ENCODE peak calls at places on chromosomes 2 and 18, in five cellular contexts. P is fibroblast of mammary gland, E is AG10803, A is foreskin fibroblast, R is HFF-Myc. I is an unnamed sample.

GRCh38 chr2:79985145-79985544 is 319.4 kb downstream of the LRRTM1 start:
- DNase-seq in R (no peak), A (no peak), P (no peak), E (no peak), I (no peak)

GRCh38 chr18:47283476-47283875 is 32.0 kb upstream of the SKOR2 start:
- DNase-seq in R (peak), A (peak), P (peak), E (peak), I (peak)

GRCh38 chr2:75450068-75450467 is 110.7 kb downstream of the EVA1A start:
- DNase-seq in P (no peak), A (no peak), E (no peak), R (no peak), I (no peak)

GRCh38 chr2:120556908-120557307 is 178.8 kb upstream of the GLI2 start:
- DNase-seq in A (no peak), E (no peak), P (no peak), R (no peak), I (no peak)

GRCh38 chr2:230225486-230225885 is at the start of gene SP140:
- DNase-seq in P (no peak), E (no peak), A (no peak), R (no peak), I (no peak)

GRCh38 chr2:172103471-172104292 is 982 bp upstream of the DLX2 start:
- DNase-seq in P (peak), R (no peak), E (peak), A (peak), I (peak)

GRCh38 chr18:33128581-33128980 is 311.9 kb downstream of the CCDC178 start:
- DNase-seq in R (no peak), A (peak), P (no peak), E (no peak), I (peak)

GRCh38 chr2:30425326-30425725 is 21.7 kb upstream of the LCLAT1 start:
- DNase-seq in P (peak), E (peak), A (peak), R (no peak), I (peak)

GRCh38 chr2:134232461-134232860 is 21.4 kb upstream of the MGAT5 start:
- DNase-seq in P (no peak), A (no peak), R (no peak), E (no peak), I (no peak)

GRCh38 chr2:168210898-168211570 is 36.4 kb downstream of the STK39 start:
- DNase-seq in E (peak), A (peak), R (peak), P (peak), I (peak)

GRCh38 chr18:76491801-76492668 is 3.0 kb downstream of the ZNF516 start:
- DNase-seq in R (no peak), P (peak), A (peak), E (no peak), I (peak)

GRCh38 chr2:10185046-10185445 is 62.5 kb downstream of the RRM2 start:
- DNase-seq in A (peak), R (no peak), E (peak), P (no peak), I (peak)

GRCh38 chr2:47073217-47073616 is 81.9 kb downstream of the STPG4 start:
- DNase-seq in P (no peak), E (no peak), R (no peak), A (no peak), I (no peak)

GRCh38 chr2:181058378-181059269 is 78.2 kb downstream of the UBE2E3 start:
- DNase-seq in E (peak), P (peak), R (no peak), A (peak), I (peak)

GRCh38 chr2:42128731-42129486 is 40.2 kb upstream of the EML4 start:
- DNase-seq in A (peak), P (peak), R (peak), E (peak), I (peak)

GRCh38 chr2:96251721-96252292 is 14.0 kb downstream of the TMEM127 start:
- DNase-seq in R (peak), P (peak), A (peak), E (peak), I (peak)

GRCh38 chr18:67969458-67969857 is 452.9 kb upstream of the DSEL start:
- DNase-seq in P (no peak), A (no peak), E (no peak), R (no peak), I (no peak)

GRCh38 chr18:24677011-24677410 is 216.6 kb downstream of the HRH4 start:
- DNase-seq in R (no peak), A (peak), P (peak), E (peak), I (no peak)

GRCh38 chr2:18966131-18966530 is 376.8 kb upstream of the NT5C1B start:
- DNase-seq in A (peak), R (peak), P (peak), E (peak), I (no peak)

GRCh38 chr2:23658466-23658942 is 268.4 kb downstream of the ATAD2B start:
- DNase-seq in A (no peak), R (no peak), P (peak), E (no peak), I (peak)

GRCh38 chr2:12361506-12361905 is 355.2 kb upstream of the TRIB2 start:
- DNase-seq in E (no peak), A (no peak), R (no peak), P (no peak), I (no peak)

GRCh38 chr2:12506846-12507245 is 209.9 kb upstream of the TRIB2 start:
- DNase-seq in R (no peak), A (peak), P (peak), E (peak), I (no peak)

GRCh38 chr2:149490296-149490695 is 97.3 kb downstream of the MMADHC start:
- DNase-seq in P (peak), E (peak), A (peak), R (peak), I (no peak)

GRCh38 chr2:111884592-111884964 is 585 bp upstream of the ANAPC1 start:
- DNase-seq in P (no peak), A (peak), E (no peak), R (no peak), I (no peak)

GRCh38 chr18:28112056-28112470 is 64.9 kb downstream of the CDH2 start:
- DNase-seq in A (peak), P (peak), R (no peak), E (peak), I (peak)

GRCh38 chr2:23524261-23524706 is 139.3 kb downstream of the KLHL29 start:
- DNase-seq in E (peak), P (peak), R (peak), A (peak), I (peak)

GRCh38 chr2:191836853-191837769 is 9.8 kb downstream of the CAVIN2 start:
- DNase-seq in E (no peak), P (peak), R (no peak), A (peak), I (peak)

GRCh38 chr2:98846041-98846440 is 90.0 kb downstream of the CRACDL start:
- DNase-seq in R (no peak), P (peak), E (no peak), A (peak), I (no peak)

GRCh38 chr2:169965495-169965894 is 138.2 kb downstream of the UBR3 start:
- DNase-seq in R (no peak), E (no peak), P (peak), A (peak), I (peak)

GRCh38 chr2:149313512-149313972 is 16.8 kb upstream of the LYPD6 start:
- DNase-seq in P (peak), R (peak), A (peak), E (peak), I (peak)

GRCh38 chr2:67485431-67485830 is 88.3 kb downstream of the ETAA1 start:
- DNase-seq in E (peak), A (peak), P (no peak), R (no peak), I (peak)

GRCh38 chr2:127400533-127400896 is 12.7 kb upstream of the MAP3K2 start:
- DNase-seq in R (no peak), E (no peak), A (no peak), P (no peak), I (no peak)

GRCh38 chr2:101185656-101186055 is 34.5 kb upstream of the TBC1D8 start:
- DNase-seq in P (no peak), E (no peak), R (no peak), A (no peak), I (no peak)

GRCh38 chr2:107719141-107719540 is 107.6 kb upstream of the RGPD4 start:
- DNase-seq in R (no peak), A (no peak), E (no peak), P (peak), I (no peak)

GRCh38 chr2:26801796-26802195 is 15.9 kb downstream of the CENPA start:
- DNase-seq in R (no peak), P (no peak), A (no peak), E (no peak), I (no peak)

GRCh38 chr2:171248205-171248662 is 87.5 kb upstream of the TLK1 start:
- DNase-seq in A (no peak), P (no peak), E (no peak), R (no peak), I (no peak)

GRCh38 chr2:20050712-20051517 is 513 bp downstream of the LAPTM4A start:
- DNase-seq in A (peak), R (peak), E (peak), P (peak), I (peak)
- TF ChIP-seq CTCF in A (peak), R (no peak), E (peak), P (peak), I (no peak)

GRCh38 chr2:213227458-213227857 is 56.8 kb upstream of the SPAG16 start:
- DNase-seq in R (peak), A (peak), P (peak), E (peak), I (no peak)
- H3K4me3 ChIP-seq in R (no peak), A (no peak), P (no peak), E (no peak), I (no peak)

GRCh38 chr2:231720971-231721640 is 12.8 kb downstream of the PTMA start:
- DNase-seq in E (no peak), P (no peak), A (no peak), R (no peak), I (no peak)
- TF ChIP-seq CTCF in E (no peak), P (no peak), A (no peak), R (no peak), I (no peak)

GRCh38 chr18:79497638-79498081 is 101.9 kb downstream of the NFATC1 start:
- DNase-seq in E (peak), P (no peak), R (no peak), A (no peak), I (peak)
- H3K4me3 ChIP-seq in E (no peak), P (no peak), R (no peak), A (no peak), I (no peak)

GRCh38 chr2:190663839-190664238 is 15.0 kb downstream of the NAB1 start:
- DNase-seq in E (no peak), R (no peak), P (peak), A (no peak), I (no peak)
- TF ChIP-seq CTCF in E (no peak), R (no peak), P (no peak), A (no peak), I (no peak)

GRCh38 chr2:238220892-238221521 is 17.5 kb upstream of the ILKAP start:
- DNase-seq in R (no peak), A (peak), E (peak), P (peak), I (no peak)
- H3K4me3 ChIP-seq in R (no peak), A (no peak), E (peak), P (peak), I (no peak)

DNA sequence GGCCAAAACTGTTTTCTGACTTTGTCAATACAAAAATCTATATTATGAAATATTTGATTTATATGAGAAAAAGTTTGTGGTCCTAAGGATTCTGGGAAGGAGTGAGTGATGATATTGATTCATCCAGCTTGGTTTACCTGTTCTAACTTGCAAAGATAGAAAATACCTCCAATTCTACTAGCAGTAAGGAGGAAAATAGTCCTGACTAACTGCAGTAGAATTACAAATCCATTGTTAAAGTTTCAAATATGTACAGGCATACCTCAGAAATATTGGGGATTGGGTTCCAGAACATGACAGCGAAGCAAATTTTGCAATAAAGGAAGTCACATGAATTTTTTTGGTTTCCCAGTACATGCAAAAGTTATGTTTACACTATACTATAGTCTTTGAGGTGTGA is 158.8 kb upstream of the CYRIA start:
- DNase-seq in E (no peak), P (no peak), R (no peak), A (no peak), I (no peak)
- TF ChIP-seq CTCF in E (no peak), P (no peak), R (no peak), A (no peak), I (no peak)

I was measured in cardiac fibroblast.